ENCODE peak calls at places on chromosomes 7 and 10, in nine cellular contexts. B, I, S, G, Y, F, M, Z and J are unnamed samples.

GRCh38 chr10:62699148-62699547 is 105.4 kb upstream of the ADO start:
- DNase-seq in B (no peak), I (no peak), S (no peak), G (no peak), Y (no peak), F (no peak), M (no peak), Z (no peak), J (no peak)

GRCh38 chr7:95547949-95548348 is 48.4 kb downstream of the PDK4 start:
- DNase-seq in B (no peak), I (no peak), S (no peak), G (no peak), Y (no peak), F (no peak), M (no peak), Z (no peak), J (no peak)

GRCh38 chr10:24383681-24384106 is 174.8 kb downstream of the KIAA1217 start:
- DNase-seq in B (peak; percentile 80), I (peak; percentile 81), S (peak; percentile 75), G (peak; percentile 84), Y (peak; percentile 83), F (peak; percentile 74), M (peak; percentile 60), Z (peak; percentile 63), J (peak; percentile 85)

GRCh38 chr7:69510114-69510513 is 88.2 kb upstream of the AUTS2 start:
- DNase-seq in B (no peak), I (no peak), S (no peak), G (no peak), Y (no peak), F (no peak), M (no peak), Z (no peak), J (no peak)

GRCh38 chr7:51471199-51472016 is 154.8 kb upstream of the COBL start:
- DNase-seq in B (no peak), I (no peak), S (no peak), G (no peak), Y (peak; percentile 62), F (no peak), M (peak; percentile 69), Z (no peak), J (no peak)

GRCh38 chr10:3054816-3055202 is 12.5 kb upstream of the PFKP start:
- DNase-seq in B (no peak), I (no peak), S (no peak), G (no peak), Y (no peak), F (peak; percentile 56), M (no peak), Z (no peak), J (no peak)

GRCh38 chr7:55020481-55020871 is 1.7 kb downstream of the EGFR start:
- DNase-seq in B (no peak), I (no peak), S (no peak), G (peak; percentile 57), Y (no peak), F (no peak), M (no peak), Z (no peak), J (no peak)

GRCh38 chr10:104580321-104580720 is 60.8 kb upstream of the SORCS3 start:
- DNase-seq in B (no peak), I (no peak), S (no peak), G (no peak), Y (no peak), F (no peak), M (no peak), Z (no peak), J (no peak)

GRCh38 chr10:3945026-3945425 is 160.0 kb upstream of the KLF6 start:
- DNase-seq in B (no peak), I (no peak), S (no peak), G (no peak), Y (no peak), F (no peak), M (no peak), Z (no peak), J (no peak)

GRCh38 chr7:157438121-157439025 is 101.6 kb downstream of the DNAJB6 start:
- DNase-seq in B (no peak), I (no peak), S (no peak), G (no peak), Y (no peak), F (no peak), M (no peak), Z (no peak), J (peak; percentile 80)

GRCh38 chr10:26391701-26392695 is 46.1 kb upstream of the APBB1IP start:
- DNase-seq in B (no peak), I (no peak), S (no peak), G (no peak), Y (peak; percentile 51), F (no peak), M (peak; percentile 6), Z (no peak), J (no peak)

GRCh38 chr7:99244942-99245341 is 27.7 kb upstream of the MYH16 start:
- DNase-seq in B (no peak), I (no peak), S (no peak), G (no peak), Y (no peak), F (no peak), M (no peak), Z (no peak), J (no peak)

GRCh38 chr10:131173484-131174210 is 137.9 kb downstream of the TCERG1L start:
- DNase-seq in B (no peak), I (no peak), S (no peak), G (no peak), Y (no peak), F (no peak), M (no peak), Z (no peak), J (no peak)

GRCh38 chr7:100827330-100828226 is at the start of gene EPHB4:
- DNase-seq in B (peak; percentile 91), I (peak; percentile 77), S (no peak), G (peak; percentile 91), Y (peak; percentile 90), F (peak; percentile 88), M (peak; percentile 88), Z (peak; percentile 90), J (peak; percentile 81)

GRCh38 chr7:127822822-127823508 is 171.0 kb downstream of the SND1 start:
- DNase-seq in B (peak; percentile 61), I (peak; percentile 16), S (no peak), G (no peak), Y (no peak), F (no peak), M (no peak), Z (no peak), J (peak; percentile 27)

GRCh38 chr7:34787586-34787985 is 129.6 kb downstream of the NPSR1 start:
- DNase-seq in B (no peak), I (no peak), S (no peak), G (peak; percentile 11), Y (no peak), F (no peak), M (no peak), Z (no peak), J (no peak)
- TF ChIP-seq MAX in B (no peak), I (no peak), S (no peak), G (no peak), Y (no peak), F (no peak), M (no peak), Z (no peak), J (no peak)

GRCh38 chr7:134557391-134557790 is 8.5 kb downstream of the AKR1B15 start:
- DNase-seq in B (no peak), I (no peak), S (no peak), G (no peak), Y (no peak), F (no peak), M (no peak), Z (no peak), J (no peak)

GRCh38 chr7:134552105-134552504 is 3.2 kb downstream of the AKR1B15 start:
- DNase-seq in B (peak; percentile 21), I (no peak), S (no peak), G (peak; percentile 65), Y (peak; percentile 40), F (no peak), M (no peak), Z (peak; percentile 20), J (peak; percentile 28)

GRCh38 chr7:134554417-134554966 is 5.6 kb downstream of the AKR1B15 start:
- DNase-seq in B (no peak), I (no peak), S (no peak), G (no peak), Y (no peak), F (no peak), M (no peak), Z (no peak), J (no peak)

GRCh38 chr7:134558370-134558769 is 9.5 kb downstream of the AKR1B15 start:
- DNase-seq in B (no peak), I (no peak), S (no peak), G (no peak), Y (no peak), F (no peak), M (no peak), Z (no peak), J (no peak)

GRCh38 chr7:134553976-134554375 is 5.1 kb downstream of the AKR1B15 start:
- DNase-seq in B (no peak), I (no peak), S (no peak), G (peak; percentile 62), Y (peak; percentile 20), F (no peak), M (no peak), Z (peak; percentile 37), J (peak; percentile 20)
- TF ChIP-seq MAX in B (no peak), I (no peak), S (no peak), G (no peak), Y (no peak), F (no peak), M (no peak), Z (no peak), J (no peak)

GRCh38 chr10:112804036-112804435 is 146.0 kb upstream of the TCF7L2 start:
- DNase-seq in B (no peak), I (no peak), S (no peak), G (no peak), Y (no peak), F (no peak), M (no peak), Z (peak; percentile 48), J (no peak)
- TF ChIP-seq MAX in B (no peak), I (no peak), S (no peak), G (no peak), Y (no peak), F (no peak), M (no peak), Z (no peak), J (no peak)

GRCh38 chr10:12394236-12395033 is 45.1 kb downstream of the CAMK1D start:
- DNase-seq in B (no peak), I (no peak), S (no peak), G (no peak), Y (no peak), F (no peak), M (no peak), Z (no peak), J (no peak)
- TF ChIP-seq MAX in B (no peak), I (no peak), S (no peak), G (no peak), Y (no peak), F (no peak), M (no peak), Z (no peak), J (no peak)

DNA sequence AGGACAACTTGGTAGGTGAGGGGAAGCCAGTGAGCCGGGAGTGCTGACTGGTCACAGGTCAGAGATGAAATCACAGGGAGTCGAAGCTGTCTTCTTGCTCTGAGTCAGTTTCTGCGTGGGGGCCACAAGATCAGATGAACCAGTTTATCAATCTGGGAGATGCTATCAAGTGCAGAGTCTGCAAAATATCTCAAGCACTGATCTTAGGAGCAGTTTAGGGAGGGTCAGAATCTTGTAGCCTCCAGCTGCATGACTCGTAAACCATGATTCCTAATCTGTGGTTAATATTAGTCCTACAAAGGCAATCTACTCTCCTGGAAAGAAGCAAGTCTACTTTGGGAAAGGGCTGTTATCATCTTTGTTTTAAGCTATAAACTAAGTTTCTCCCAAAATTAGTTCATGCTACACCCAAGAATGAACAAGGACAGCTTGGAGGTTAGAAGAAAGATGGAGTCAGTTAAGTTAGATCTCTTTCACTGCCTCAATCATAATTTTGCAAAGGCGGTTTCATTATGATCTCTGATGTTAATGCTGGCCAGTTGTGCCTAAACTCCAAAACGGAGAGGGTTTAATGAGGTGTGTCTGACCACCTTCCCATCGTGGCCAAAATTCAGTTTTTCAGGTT is 8.4 kb upstream of the LMOD2 start:
- DNase-seq in B (no peak), I (no peak), S (no peak), G (no peak), Y (no peak), F (no peak), M (no peak), Z (no peak), J (no peak)
- TF ChIP-seq MAX in B (no peak), I (no peak), S (no peak), G (no peak), Y (no peak), F (no peak), M (no peak), Z (no peak), J (no peak)